ENCODE peak calls at places on chromosomes 3 and 15, in ten cellular contexts. P is GM23338, X is GM23248, A is PC-9, D is OCI-LY7, U is SK-N-SH, S is PC-3, O is HCT116, Y is MM.1S, K is hepatocyte. E is an unnamed sample. For H3K9me2 and H3K4me1, the result is how much of the 10 kb centered on the place peaks cover.

GRCh38 chr3:38008971-38009580 is 18.5 kb downstream of the VILL start:
- DNase-seq in P (no peak), X (no peak), A (no peak), D (no peak), U (no peak), S (no peak), O (no peak), Y (no peak), K (no peak), E (no peak)

GRCh38 chr3:88574210-88574609 is 424.5 kb downstream of the C3orf38 start:
- DNase-seq in P (no peak), X (no peak), A (no peak), D (no peak), U (no peak), S (no peak), O (no peak), Y (no peak), K (no peak), E (no peak)

GRCh38 chr3:179734497-179735281 is 81.8 kb downstream of the USP13 start:
- DNase-seq in P (no peak), X (no peak), A (no peak), D (no peak), U (no peak), S (peak), O (no peak), Y (no peak), K (no peak), E (no peak)

GRCh38 chr3:114830652-114831051 is 316.4 kb downstream of the ZBTB20 start:
- DNase-seq in P (no peak), X (no peak), A (no peak), D (no peak), U (no peak), S (no peak), O (no peak), Y (no peak), K (no peak), E (no peak)

GRCh38 chr15:78316211-78317077 is 17.0 kb upstream of the SKIC8 start:
- DNase-seq in P (peak), X (no peak), A (peak), D (no peak), U (peak), S (no peak), O (no peak), Y (no peak), K (peak), E (no peak)

GRCh38 chr3:172980849-172981248 is 160.2 kb downstream of the SPATA16 start:
- DNase-seq in P (no peak), X (peak), A (no peak), D (no peak), U (no peak), S (no peak), O (no peak), Y (no peak), K (no peak), E (no peak)

GRCh38 chr3:66499881-66500574 is 794 bp downstream of the LRIG1 start:
- DNase-seq in P (no peak), X (peak), A (no peak), D (peak), U (peak), S (no peak), O (no peak), Y (no peak), K (peak), E (no peak)

GRCh38 chr15:31372635-31373091 is 46.0 kb downstream of the KLF13 start:
- DNase-seq in P (peak), X (peak), A (peak), D (no peak), U (peak), S (peak), O (no peak), Y (no peak), K (peak), E (no peak)

GRCh38 chr3:16552757-16553156 is 39.3 kb upstream of the RFTN1 start:
- DNase-seq in P (no peak), X (no peak), A (no peak), D (no peak), U (no peak), S (no peak), O (no peak), Y (no peak), K (no peak), E (no peak)

GRCh38 chr15:67885848-67886247 is 46.0 kb upstream of the RNU6-1 start:
- DNase-seq in P (no peak), X (no peak), A (no peak), D (no peak), U (no peak), S (no peak), O (no peak), Y (no peak), K (no peak), E (no peak)

GRCh38 chr3:72343078-72343477 is 505.2 kb downstream of the SHQ1 start:
- DNase-seq in P (no peak), X (peak), A (no peak), D (no peak), U (no peak), S (peak), O (no peak), Y (no peak), K (no peak), E (no peak)

DNA sequence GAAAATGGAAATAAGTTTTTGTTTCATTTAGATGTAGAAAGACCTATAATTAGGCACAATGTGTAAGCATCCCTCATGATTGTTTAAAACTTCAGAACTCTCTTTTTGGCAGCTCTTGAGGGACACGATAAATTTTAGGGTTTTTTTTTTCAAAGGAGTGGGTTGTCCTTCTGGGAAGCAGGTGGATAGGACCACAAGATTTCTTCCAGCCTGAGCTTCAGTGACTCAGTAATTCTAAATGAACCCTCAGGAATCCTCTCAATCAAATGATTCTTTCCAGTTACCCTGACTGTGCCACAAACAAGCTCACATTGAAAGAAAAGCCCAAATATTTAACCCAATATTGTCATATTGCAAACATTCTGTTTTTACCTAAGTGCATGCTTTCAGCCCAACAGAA is 45.1 kb downstream of the COL8A1 start:
- DNase-seq in P (no peak), X (no peak), A (no peak), D (no peak), U (no peak), S (no peak), O (no peak), Y (no peak), K (no peak), E (peak)
- H3K27ac ChIP-seq in P (no peak), X (no peak), A (no peak), D (no peak), U (no peak), S (no peak), O (no peak), Y (no peak), K (no peak), E (no peak)

GRCh38 chr15:89104172-89104564 is 15.9 kb downstream of the ABHD2 start:
- DNase-seq in P (no peak), X (peak), A (no peak), D (no peak), U (no peak), S (no peak), O (no peak), Y (peak), K (no peak), E (no peak)

GRCh38 chr15:89099968-89100367 is 11.7 kb downstream of the ABHD2 start:
- DNase-seq in P (no peak), X (no peak), A (no peak), D (no peak), U (no peak), S (no peak), O (no peak), Y (no peak), K (no peak), E (no peak)

GRCh38 chr15:89103481-89104171 is 15.4 kb downstream of the ABHD2 start:
- DNase-seq in P (no peak), X (no peak), A (no peak), D (no peak), U (no peak), S (no peak), O (no peak), Y (no peak), K (no peak), E (no peak)

GRCh38 chr15:89098281-89098680 is 10.0 kb downstream of the ABHD2 start:
- DNase-seq in P (no peak), X (no peak), A (no peak), D (no peak), U (no peak), S (no peak), O (no peak), Y (no peak), K (no peak), E (no peak)

DNA sequence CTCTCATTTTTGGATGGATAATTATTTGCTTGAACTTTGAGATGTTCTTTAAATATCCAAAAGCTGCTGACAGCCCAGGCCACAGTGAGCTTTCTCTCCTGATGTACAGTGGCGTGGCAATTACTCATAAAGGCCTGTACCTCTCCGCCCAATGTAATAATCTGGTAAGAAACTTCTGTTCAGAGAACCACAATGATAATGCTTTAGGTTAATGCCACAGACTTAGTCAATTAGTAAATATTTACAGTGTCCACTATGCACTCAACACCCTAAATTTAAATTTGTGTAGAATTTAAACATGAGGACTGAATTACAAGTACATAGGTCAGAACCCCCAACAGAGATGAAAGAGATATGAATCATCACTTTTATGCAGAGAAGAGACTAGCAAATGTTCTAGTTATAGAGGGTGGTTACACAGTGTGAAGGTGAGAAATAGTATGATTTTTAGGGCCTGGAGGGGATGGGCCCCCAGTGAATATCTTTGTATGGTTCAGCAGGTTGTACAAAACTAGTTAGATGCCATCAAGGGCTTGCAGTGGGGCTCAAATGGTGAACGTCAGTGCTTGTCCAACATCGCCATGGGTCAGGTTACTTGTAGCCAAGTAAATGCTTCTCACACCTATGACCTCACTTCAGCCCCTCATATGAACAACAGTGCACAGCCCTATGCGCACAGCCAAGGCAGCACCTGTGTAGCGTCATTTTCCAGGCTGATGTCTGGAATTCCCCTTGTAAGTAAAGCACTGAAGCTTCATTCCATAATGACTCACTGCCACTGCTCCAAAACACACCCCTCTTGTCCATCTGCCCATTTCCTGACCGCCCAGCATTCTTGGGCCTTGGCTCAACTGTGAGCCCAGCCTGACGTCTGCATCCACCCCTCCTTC is 13.3 kb downstream of the ABHD2 start:
- DNase-seq in P (no peak), X (peak), A (peak), D (no peak), U (no peak), S (peak), O (peak), Y (no peak), K (peak), E (no peak)
- H3K9me2 ChIP-seq in P (under half), X (under half), A (under half), D (under half), U (under half), S (under half), O (under half), Y (under half), K (under half), E (under half)

DNA sequence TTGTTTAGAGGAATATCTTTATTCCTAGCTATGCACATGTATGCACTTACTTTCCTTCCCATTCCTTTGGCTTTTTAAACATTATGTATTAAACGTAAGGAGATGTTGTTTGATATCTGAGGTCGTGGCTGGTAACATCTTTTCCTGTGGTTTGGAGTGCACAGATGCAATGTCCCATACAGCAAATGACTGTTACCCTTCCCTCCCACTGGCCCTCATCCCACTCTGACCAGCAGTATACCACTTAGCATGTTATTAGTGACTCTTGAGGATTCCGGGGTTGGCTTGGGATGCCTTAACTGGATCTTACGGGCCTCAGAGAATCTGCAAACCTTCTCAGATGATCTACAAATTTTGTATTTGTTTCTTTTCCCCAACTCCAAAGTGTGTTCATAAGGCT is 34.5 kb downstream of the TGFBR2 start:
- DNase-seq in P (no peak), X (no peak), A (no peak), D (no peak), U (no peak), S (no peak), O (no peak), Y (no peak), K (no peak), E (no peak)
- H3K4me1 ChIP-seq in P (under half), X (under half), A (under half), D (half or more), U (under half), S (under half), O (under half), Y (half or more), K (under half), E (under half)

DNA sequence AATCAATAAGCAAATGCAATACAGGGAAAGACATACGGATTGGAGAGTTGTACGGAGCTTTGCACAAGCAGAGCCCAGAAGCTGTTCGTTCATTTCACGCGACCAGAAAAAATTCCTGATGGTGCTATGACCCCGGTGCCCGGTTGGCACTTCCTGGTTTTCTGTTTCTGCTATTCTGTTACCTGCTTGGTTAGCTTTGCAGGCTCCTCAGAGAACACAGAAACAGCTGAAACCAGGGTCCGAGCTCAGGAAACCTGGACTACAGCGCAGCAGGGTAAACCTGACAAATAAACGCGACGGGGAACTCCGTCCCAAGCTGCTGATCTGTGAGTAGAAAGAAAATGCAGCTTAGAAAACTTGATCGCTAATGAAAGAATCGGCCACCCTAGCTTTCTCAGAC is 893 bp downstream of the CNTN3 start:
- DNase-seq in P (peak), X (peak), A (no peak), D (no peak), U (peak), S (no peak), O (no peak), Y (no peak), K (no peak), E (no peak)
- H3K27ac ChIP-seq in P (no peak), X (peak), A (no peak), D (no peak), U (peak), S (no peak), O (no peak), Y (no peak), K (peak), E (no peak)

GRCh38 chr15:62727501-62727900 is 315.0 kb upstream of the TPM1 start:
- DNase-seq in P (no peak), X (no peak), A (no peak), D (no peak), U (no peak), S (no peak), O (no peak), Y (no peak), K (no peak), E (no peak)

GRCh38 chr15:62722237-62722636 is 320.3 kb upstream of the TPM1 start:
- DNase-seq in P (no peak), X (no peak), A (no peak), D (no peak), U (no peak), S (no peak), O (no peak), Y (no peak), K (no peak), E (no peak)

GRCh38 chr15:62732078-62732477 is 310.5 kb upstream of the TPM1 start:
- DNase-seq in P (no peak), X (peak), A (no peak), D (no peak), U (no peak), S (no peak), O (no peak), Y (no peak), K (no peak), E (no peak)

GRCh38 chr15:62730825-62731224 is 311.7 kb upstream of the TPM1 start:
- DNase-seq in P (no peak), X (no peak), A (no peak), D (no peak), U (no peak), S (no peak), O (no peak), Y (no peak), K (no peak), E (no peak)

DNA sequence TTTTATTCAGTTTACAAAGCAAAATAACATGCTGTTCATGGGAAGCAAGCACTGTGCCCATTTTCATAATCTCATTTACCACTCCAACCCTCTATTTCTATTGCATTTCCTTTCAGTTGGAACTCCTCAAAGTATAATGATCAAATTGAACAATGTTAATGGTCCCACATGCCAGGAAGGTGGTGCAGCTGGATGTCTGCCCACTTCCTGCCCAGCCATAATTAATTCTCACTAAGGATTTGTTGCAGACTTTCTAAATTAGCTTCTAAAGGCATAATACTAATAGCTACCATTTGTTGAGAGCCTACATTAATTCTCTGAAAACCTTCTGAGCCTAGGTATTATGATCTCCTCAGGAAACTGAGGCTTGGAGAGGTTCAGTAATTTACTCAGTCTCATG is 316.1 kb upstream of the TPM1 start:
- DNase-seq in P (no peak), X (no peak), A (no peak), D (no peak), U (no peak), S (no peak), O (no peak), Y (no peak), K (no peak), E (no peak)
- H3K9me2 ChIP-seq in P (under half), X (under half), A (under half), D (under half), U (under half), S (under half), O (under half), Y (under half), K (under half), E (under half)

DNA sequence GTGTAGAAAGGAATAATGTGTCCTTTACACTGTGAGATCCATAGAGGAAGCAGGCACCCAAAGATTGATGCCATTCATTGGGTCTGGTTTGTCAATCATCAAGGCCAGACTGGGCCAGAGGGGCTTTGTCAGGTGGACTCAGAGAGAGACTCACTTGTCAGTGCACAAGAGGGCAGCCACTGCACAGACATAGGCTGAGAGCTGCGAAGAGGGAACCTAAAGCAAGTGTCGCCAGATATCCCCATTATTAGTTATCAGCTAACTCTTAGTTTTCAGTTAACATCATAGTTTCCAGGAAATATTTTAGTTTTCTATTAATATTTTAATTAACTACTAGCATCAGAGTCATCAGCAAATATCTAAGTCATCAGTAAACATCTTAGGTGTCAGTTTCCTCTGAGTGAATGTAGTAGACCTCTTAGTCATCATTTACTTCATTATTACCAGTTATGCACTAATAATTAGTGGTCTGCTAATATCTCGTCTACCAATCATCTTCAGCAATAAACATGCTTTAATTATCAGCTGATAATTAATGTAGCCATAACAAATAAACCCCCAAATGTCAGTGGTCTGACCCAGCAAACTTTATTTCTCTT is 41.7 kb upstream of the LIMD1 start:
- DNase-seq in P (no peak), X (no peak), A (no peak), D (no peak), U (no peak), S (no peak), O (no peak), Y (no peak), K (no peak), E (no peak)
- H3K4me1 ChIP-seq in P (under half), X (under half), A (half or more), D (under half), U (under half), S (half or more), O (under half), Y (half or more), K (under half), E (under half)

DNA sequence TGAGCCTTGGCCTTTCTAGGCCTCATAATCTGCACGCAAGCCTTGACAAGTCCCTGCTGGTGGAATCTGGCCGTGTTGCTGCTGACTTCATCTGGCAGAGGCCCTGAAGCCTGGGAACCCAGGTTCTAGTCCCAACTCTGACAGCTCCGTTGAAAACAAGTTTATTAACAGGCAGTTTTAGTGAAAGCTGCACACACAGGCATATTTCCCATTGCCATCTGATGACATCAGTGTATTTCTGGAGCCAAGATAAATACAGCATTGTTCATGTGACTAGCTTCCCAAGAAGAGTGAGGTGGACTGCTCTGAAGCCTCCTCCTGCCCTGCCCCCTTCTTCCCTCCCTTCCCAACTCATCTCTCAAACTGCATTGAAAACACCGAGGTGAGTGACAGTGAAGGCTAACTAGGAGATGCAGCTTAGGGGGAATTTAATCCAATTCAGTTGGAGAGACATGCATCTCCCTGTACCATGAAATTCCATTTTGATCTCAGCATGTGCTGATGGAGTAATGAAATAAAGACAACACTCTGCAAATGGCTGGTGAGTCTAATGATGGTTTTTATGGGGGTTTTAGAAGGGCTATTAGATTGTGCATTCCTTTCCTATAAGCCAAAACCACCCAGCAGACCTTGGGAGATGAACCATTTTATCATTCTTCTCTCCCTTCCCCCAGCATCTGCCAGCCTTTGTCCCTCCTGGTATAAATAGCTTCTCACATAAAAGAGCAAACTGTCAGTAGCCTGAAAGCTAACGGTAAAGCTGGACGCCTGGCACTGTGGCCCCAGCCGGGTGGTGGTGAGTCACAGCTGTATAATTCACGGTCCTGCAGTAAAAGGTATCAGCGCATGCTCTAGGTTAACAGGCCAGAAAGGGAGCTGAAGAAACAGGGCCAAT is 38.0 kb downstream of the PRICKLE2 start:
- DNase-seq in P (no peak), X (peak), A (peak), D (no peak), U (no peak), S (peak), O (no peak), Y (no peak), K (peak), E (no peak)
- H3K27ac ChIP-seq in P (no peak), X (peak), A (peak), D (no peak), U (peak), S (peak), O (no peak), Y (no peak), K (peak), E (no peak)

GRCh38 chr15:49473031-49473430 is 50.0 kb downstream of the FGF7 start:
- DNase-seq in P (no peak), X (peak), A (no peak), D (no peak), U (no peak), S (peak), O (no peak), Y (no peak), K (no peak), E (no peak)
- H3K9me2 ChIP-seq in P (under half), X (under half), A (under half), D (under half), U (under half), S (under half), O (under half), Y (under half), K (under half), E (under half)